ENCODE peak calls at places on chromosomes 5 and 9, in nine cellular contexts. N, G, M, L, V, J, F, C and Y are unnamed samples. For H3K27me3 and H3K4me1, the result is how much of the 10 kb centered on the place peaks cover.

GRCh38 chr9:109251080-109251775 is 69.6 kb downstream of the EPB41L4B start:
- DNase-seq in C (peak), M (no peak), G (no peak), F (no peak), L (no peak), V (no peak), N (peak), J (peak), Y (no peak)

GRCh38 chr5:171863928-171864327 is 78.3 kb downstream of the SMIM23 start:
- DNase-seq in N (no peak), L (peak), G (no peak), V (no peak), F (no peak), M (no peak), J (no peak), C (no peak), Y (no peak)

GRCh38 chr9:136546697-136547481 is 1.0 kb upstream of the NOTCH1 start:
- DNase-seq in C (peak), J (peak), N (no peak), G (peak), V (peak), F (peak), M (peak), L (no peak), Y (peak)

GRCh38 chr5:172721455-172722308 is 49.3 kb downstream of the DUSP1 start:
- DNase-seq in V (no peak), C (peak), M (no peak), L (no peak), N (no peak), J (no peak), F (no peak), G (no peak), Y (no peak)

GRCh38 chr5:76175051-76175666 is 92.0 kb downstream of the SV2C start:
- DNase-seq in L (peak), C (no peak), V (peak), J (peak), G (peak), F (no peak), M (peak), N (peak), Y (no peak)

GRCh38 chr9:98171176-98171925 is 21.1 kb downstream of the CORO2A start:
- DNase-seq in M (no peak), L (no peak), C (peak), V (no peak), J (no peak), G (no peak), N (no peak), F (peak), Y (no peak)

GRCh38 chr5:102554092-102554491 is 55.3 kb upstream of the SLCO6A1 start:
- DNase-seq in F (no peak), V (peak), G (no peak), N (no peak), C (no peak), J (no peak), M (no peak), L (no peak), Y (no peak)

GRCh38 chr9:9790216-9790872 is 822.5 kb downstream of the PTPRD start:
- DNase-seq in J (no peak), C (no peak), M (no peak), V (peak), N (peak), F (no peak), G (peak), L (no peak), Y (no peak)

GRCh38 chr9:12738296-12738695 is 36.5 kb upstream of the LURAP1L start:
- DNase-seq in L (no peak), M (no peak), F (no peak), N (no peak), C (no peak), G (no peak), V (no peak), J (no peak), Y (no peak)

GRCh38 chr5:155728857-155729683 is 597.9 kb upstream of the SGCD start:
- DNase-seq in C (no peak), F (no peak), J (no peak), L (no peak), N (no peak), M (no peak), G (peak), V (peak), Y (peak)

GRCh38 chr5:63803165-63803564 is 159.1 kb downstream of the HTR1A start:
- DNase-seq in J (no peak), C (no peak), V (peak), L (no peak), G (peak), F (no peak), N (no peak), M (no peak), Y (no peak)

GRCh38 chr9:16236882-16237281 is 633.6 kb downstream of the BNC2 start:
- DNase-seq in C (no peak), J (no peak), L (no peak), N (no peak), F (peak), G (no peak), V (no peak), M (no peak), Y (no peak)

GRCh38 chr5:149962040-149962439 is 1.5 kb downstream of the SLC26A2 start:
- DNase-seq in C (no peak), J (no peak), M (no peak), F (no peak), V (peak), L (no peak), N (peak), G (peak), Y (no peak)

GRCh38 chr5:150181035-150181434 is 8.8 kb upstream of the SLC6A7 start:
- DNase-seq in N (no peak), M (no peak), V (no peak), C (peak), J (no peak), F (no peak), G (no peak), L (no peak), Y (no peak)

GRCh38 chr9:120413121-120414048 is 166.6 kb downstream of the CDK5RAP2 start:
- DNase-seq in L (no peak), M (no peak), C (no peak), N (no peak), G (peak), F (no peak), V (peak), J (peak), Y (no peak)

GRCh38 chr5:171521219-171521633 is 101.8 kb downstream of the FGF18 start:
- DNase-seq in G (peak), L (peak), C (no peak), V (peak), N (no peak), F (no peak), M (no peak), J (no peak), Y (no peak)

GRCh38 chr9:97577051-97577450 is 56.1 kb downstream of the TSTD2 start:
- DNase-seq in M (no peak), V (no peak), F (no peak), G (no peak), N (no peak), J (no peak), C (no peak), L (no peak), Y (no peak)

GRCh38 chr5:135154197-135154596 is 120.2 kb upstream of the PITX1 start:
- DNase-seq in V (no peak), M (no peak), L (no peak), C (no peak), G (peak), F (no peak), J (no peak), N (peak), Y (no peak)

GRCh38 chr9:33013962-33014664 is 11.0 kb upstream of the DNAJA1 start:
- DNase-seq in F (no peak), J (no peak), L (no peak), V (peak), M (no peak), N (no peak), G (no peak), C (no peak), Y (no peak)

GRCh38 chr5:124162782-124163532 is 583.5 kb downstream of the ZNF608 start:
- DNase-seq in G (no peak), M (no peak), L (no peak), F (no peak), N (peak), V (no peak), C (no peak), J (no peak), Y (no peak)

GRCh38 chr5:62017092-62017491 is 288.9 kb upstream of the KIF2A start:
- DNase-seq in F (no peak), N (no peak), G (no peak), J (no peak), V (no peak), C (no peak), L (no peak), M (no peak), Y (no peak)

GRCh38 chr5:132962429-132962928 is 955 bp downstream of the AFF4 start:
- DNase-seq in M (no peak), F (no peak), V (peak), C (no peak), L (no peak), G (peak), J (peak), N (peak), Y (no peak)

GRCh38 chr5:4563400-4563799 is 576.7 kb upstream of the ADAMTS16 start:
- DNase-seq in C (no peak), L (no peak), M (no peak), J (no peak), G (peak), V (peak), N (no peak), F (no peak), Y (no peak)

GRCh38 chr9:33852216-33852826 is 35.4 kb downstream of the UBE2R2 start:
- DNase-seq in N (peak), L (no peak), M (peak), G (peak), F (peak), J (peak), C (peak), V (peak), Y (peak)

GRCh38 chr5:172722309-172722815 is 48.6 kb downstream of the DUSP1 start:
- DNase-seq in N (no peak), M (no peak), J (no peak), C (peak), G (peak), L (no peak), V (no peak), F (no peak), Y (no peak)

GRCh38 chr5:35859101-35859661 is 2.5 kb downstream of the IL7R start:
- DNase-seq in L (no peak), C (no peak), J (no peak), N (no peak), V (peak), G (no peak), M (no peak), F (no peak), Y (no peak)

GRCh38 chr5:171821286-171821685 is 35.7 kb downstream of the SMIM23 start:
- DNase-seq in L (no peak), J (no peak), M (no peak), C (no peak), V (no peak), N (no peak), G (no peak), F (no peak), Y (no peak)

GRCh38 chr9:16873131-16873787 is 2.8 kb upstream of the BNC2 start:
- DNase-seq in L (no peak), G (no peak), M (no peak), N (no peak), F (no peak), J (no peak), V (no peak), C (no peak), Y (no peak)

GRCh38 chr5:94693043-94693822 is 74.8 kb downstream of the SLF1 start:
- DNase-seq in G (no peak), C (no peak), L (peak), N (peak), F (no peak), M (no peak), V (peak), J (no peak), Y (no peak)

GRCh38 chr5:94433393-94434149 is 184.8 kb downstream of the KIAA0825 start:
- DNase-seq in V (no peak), M (no peak), G (no peak), L (no peak), C (no peak), F (peak), J (peak), N (peak), Y (peak)

GRCh38 chr5:1763548-1763911 is 36.1 kb downstream of the MRPL36 start:
- DNase-seq in F (peak), C (peak), M (peak), N (peak), L (no peak), V (peak), G (peak), J (peak), Y (no peak)

GRCh38 chr5:160042674-160043073 is 33.7 kb downstream of the TTC1 start:
- DNase-seq in N (no peak), L (no peak), M (no peak), C (no peak), F (no peak), J (no peak), V (peak), G (no peak), Y (no peak)
- H3K27me3 ChIP-seq in N (under half), L (under half), M (under half), C (under half), F (under half), J (under half), V (under half), G (under half), Y (under half)

GRCh38 chr9:134066546-134066922 is 1.3 kb downstream of the BRD3 start:
- DNase-seq in L (no peak), F (no peak), J (no peak), M (no peak), C (no peak), V (no peak), G (no peak), N (no peak), Y (no peak)
- H3K27ac ChIP-seq in L (peak), F (peak), J (peak), M (peak), C (peak), V (no peak), G (no peak), N (peak), Y (peak)

GRCh38 chr5:116510525-116510924 is 64.1 kb downstream of the SEMA6A start:
- DNase-seq in F (no peak), N (no peak), C (no peak), M (no peak), V (no peak), G (peak), J (no peak), L (no peak), Y (no peak)

GRCh38 chr5:116517557-116517956 is 57.1 kb downstream of the SEMA6A start:
- DNase-seq in G (peak), L (no peak), C (no peak), M (no peak), V (no peak), F (no peak), N (no peak), J (no peak), Y (no peak)

GRCh38 chr5:116518423-116518822 is 56.2 kb downstream of the SEMA6A start:
- DNase-seq in V (no peak), L (peak), F (no peak), C (no peak), N (no peak), J (no peak), G (no peak), M (no peak), Y (no peak)

GRCh38 chr5:116516021-116516420 is 58.6 kb downstream of the SEMA6A start:
- DNase-seq in J (no peak), C (no peak), M (no peak), G (no peak), N (no peak), F (no peak), L (no peak), V (no peak), Y (no peak)

DNA sequence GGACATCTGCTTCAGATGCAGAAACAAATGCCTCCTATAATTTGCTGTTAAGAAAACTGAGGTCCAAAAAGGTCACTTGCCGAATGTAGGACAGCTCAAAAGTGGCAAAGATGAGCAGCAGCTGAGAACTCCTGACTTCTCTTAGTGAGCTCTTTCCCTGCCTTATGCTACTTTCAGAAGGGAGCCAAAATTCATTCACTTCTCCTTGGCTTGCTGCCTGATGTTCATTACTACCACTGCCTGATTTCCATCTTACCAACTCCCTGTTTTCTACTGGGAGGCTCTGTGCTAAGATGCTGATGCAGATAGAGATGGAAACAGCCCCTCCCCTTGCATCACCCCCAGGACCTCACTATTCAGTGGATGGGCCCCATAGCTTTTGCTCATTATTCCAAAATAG is 60.1 kb downstream of the SEMA6A start:
- DNase-seq in J (no peak), G (peak), N (no peak), L (no peak), V (no peak), F (no peak), M (no peak), C (no peak), Y (no peak)
- H3K4me1 ChIP-seq in J (under half), G (under half), N (under half), L (under half), V (half or more), F (half or more), M (under half), C (under half), Y (under half)

DNA sequence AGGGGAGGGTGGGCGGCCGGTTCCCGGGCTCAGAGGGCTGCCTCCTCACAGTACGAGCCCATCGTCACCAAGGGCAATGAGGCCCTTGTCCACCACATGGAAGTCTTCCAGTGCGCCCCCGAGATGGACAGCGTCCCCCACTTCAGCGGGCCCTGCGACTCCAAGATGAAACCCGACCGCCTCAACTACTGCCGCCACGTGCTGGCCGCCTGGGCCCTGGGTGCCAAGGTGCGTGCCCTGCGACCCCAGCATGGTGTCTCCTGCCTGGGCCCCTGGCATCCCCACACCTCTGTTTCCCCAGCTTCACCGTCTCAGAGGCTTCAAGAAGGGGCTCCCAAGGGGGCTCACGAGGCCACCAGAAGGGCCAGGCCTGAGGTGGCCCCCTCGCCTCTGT is 7.2 kb downstream of the DBH start:
- DNase-seq in F (no peak), L (no peak), C (no peak), N (no peak), V (no peak), J (no peak), M (no peak), G (no peak), Y (no peak)
- H3K27me3 ChIP-seq in F (under half), L (under half), C (under half), N (under half), V (under half), J (under half), M (under half), G (under half), Y (under half)

GRCh38 chr5:174503461-174504265 is 220.7 kb upstream of the MSX2 start:
- DNase-seq in J (peak), V (no peak), G (no peak), L (peak), C (peak), M (no peak), F (no peak), N (no peak), Y (no peak)
- H3K27ac ChIP-seq in J (peak), V (no peak), G (no peak), L (peak), C (peak), M (no peak), F (no peak), N (no peak), Y (no peak)

GRCh38 chr5:144120781-144121180 is 49.7 kb downstream of the YIPF5 start:
- DNase-seq in J (no peak), G (no peak), F (no peak), M (no peak), C (no peak), V (no peak), N (no peak), L (no peak), Y (no peak)
- H3K4me1 ChIP-seq in J (under half), G (under half), F (under half), M (under half), C (under half), V (under half), N (under half), L (under half), Y (under half)

GRCh38 chr5:176814313-176814685 is 3.9 kb downstream of the UNC5A start:
- DNase-seq in L (no peak), N (no peak), J (no peak), M (no peak), F (no peak), C (no peak), G (no peak), V (no peak), Y (no peak)
- H3K27me3 ChIP-seq in L (half or more), N (under half), J (under half), M (under half), F (half or more), C (under half), G (half or more), V (under half), Y (half or more)

GRCh38 chr9:6788175-6789016 is 30.6 kb downstream of the KDM4C start:
- DNase-seq in N (peak), C (no peak), M (no peak), F (peak), V (no peak), G (peak), L (no peak), J (no peak), Y (no peak)
- H3K27ac ChIP-seq in N (peak), C (peak), M (no peak), F (no peak), V (peak), G (no peak), L (no peak), J (no peak), Y (peak)

DNA sequence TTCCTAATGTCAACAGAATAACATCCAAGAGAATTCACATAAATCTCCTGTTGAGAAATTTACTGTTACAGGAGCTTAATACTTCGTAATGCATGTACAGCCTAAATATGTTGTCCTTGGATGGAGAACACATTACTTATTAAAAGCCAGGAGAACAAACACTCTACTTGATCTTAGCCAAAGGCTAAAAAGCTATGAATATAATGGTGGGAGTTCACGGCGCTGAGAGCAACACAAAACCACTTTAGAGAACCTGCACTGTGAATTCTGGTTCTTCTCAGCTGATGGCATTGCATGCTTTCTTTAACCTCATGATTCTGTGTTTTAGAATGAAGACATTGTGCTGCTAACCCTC is 102.4 kb downstream of the PDE4D start:
- DNase-seq in J (no peak), L (no peak), C (no peak), G (no peak), V (no peak), F (no peak), M (no peak), N (no peak), Y (no peak)
- H3K4me1 ChIP-seq in J (under half), L (under half), C (under half), G (under half), V (under half), F (half or more), M (under half), N (under half), Y (under half)

GRCh38 chr5:139751236-139751635 is 44.4 kb upstream of the PSD2 start:
- DNase-seq in L (no peak), J (no peak), M (no peak), F (no peak), V (no peak), N (no peak), G (no peak), C (no peak), Y (no peak)
- H3K27me3 ChIP-seq in L (half or more), J (under half), M (under half), F (under half), V (half or more), N (under half), G (half or more), C (under half), Y (half or more)